ENCODE peak calls at places on chromosomes 2 and 18, in seven cellular contexts. One of them, this sample, is unnamed.
A peak's percentile ranks its signal among the peaks of the same experiment; 100 is the strongest.

GRCh38 chr2:76083248-76083647 is 372.5 kb upstream of the GCFC2 start:
- DNase-seq in esophagus squamous epithelium: no peak
- DNase-seq in neural crest cell: no peak
- DNase-seq in GM12865: no peak
- DNase-seq in PC-9: no peak
- DNase-seq in cardiac muscle cell: no peak
- DNase-seq in OCI-LY7: no peak
- DNase-seq in this sample: no peak

GRCh38 chr2:214103199-214104001 is 307.5 kb upstream of the VWC2L start:
- DNase-seq in GM12865: no peak
- DNase-seq in OCI-LY7: no peak
- DNase-seq in neural crest cell: no peak
- DNase-seq in PC-9: peak; percentile 59
- DNase-seq in esophagus squamous epithelium: no peak
- DNase-seq in cardiac muscle cell: no peak
- DNase-seq in this sample: no peak

GRCh38 chr2:88729061-88729745 is 37.7 kb downstream of the RPIA start:
- DNase-seq in OCI-LY7: no peak
- DNase-seq in cardiac muscle cell: no peak
- DNase-seq in PC-9: no peak
- DNase-seq in esophagus squamous epithelium: no peak
- DNase-seq in GM12865: no peak
- DNase-seq in neural crest cell: no peak
- DNase-seq in this sample: no peak

GRCh38 chr18:48514786-48515185 is 24.0 kb upstream of the CTIF start:
- DNase-seq in PC-9: no peak
- DNase-seq in GM12865: no peak
- DNase-seq in cardiac muscle cell: no peak
- DNase-seq in neural crest cell: no peak
- DNase-seq in OCI-LY7: no peak
- DNase-seq in esophagus squamous epithelium: no peak
- DNase-seq in this sample: no peak

GRCh38 chr2:129224022-129224421 is 755.4 kb upstream of the RAB6C start:
- DNase-seq in GM12865: no peak
- DNase-seq in PC-9: no peak
- DNase-seq in esophagus squamous epithelium: no peak
- DNase-seq in cardiac muscle cell: no peak
- DNase-seq in neural crest cell: no peak
- DNase-seq in OCI-LY7: no peak
- DNase-seq in this sample: no peak

GRCh38 chr18:28766721-28767120 is 589.8 kb upstream of the CDH2 start:
- DNase-seq in neural crest cell: no peak
- DNase-seq in PC-9: no peak
- DNase-seq in esophagus squamous epithelium: no peak
- DNase-seq in GM12865: no peak
- DNase-seq in cardiac muscle cell: no peak
- DNase-seq in OCI-LY7: no peak
- DNase-seq in this sample: no peak

GRCh38 chr2:65436825-65437221 is 4.4 kb upstream of the SPRED2 start:
- DNase-seq in neural crest cell: no peak
- DNase-seq in PC-9: peak; percentile 87
- DNase-seq in GM12865: peak; percentile 91
- DNase-seq in esophagus squamous epithelium: no peak
- DNase-seq in cardiac muscle cell: no peak
- DNase-seq in OCI-LY7: peak; percentile 69
- DNase-seq in this sample: peak; percentile 28

GRCh38 chr2:149993316-149993715 is 405.7 kb upstream of the MMADHC start:
- DNase-seq in neural crest cell: no peak
- DNase-seq in PC-9: no peak
- DNase-seq in cardiac muscle cell: no peak
- DNase-seq in OCI-LY7: no peak
- DNase-seq in GM12865: no peak
- DNase-seq in esophagus squamous epithelium: no peak
- DNase-seq in this sample: no peak

GRCh38 chr2:165876712-165877111 is 76.9 kb downstream of the TTC21B start:
- DNase-seq in esophagus squamous epithelium: no peak
- DNase-seq in PC-9: no peak
- DNase-seq in OCI-LY7: no peak
- DNase-seq in neural crest cell: no peak
- DNase-seq in GM12865: no peak
- DNase-seq in cardiac muscle cell: no peak
- DNase-seq in this sample: no peak

GRCh38 chr2:240209493-240209892 is 69.0 kb upstream of the OTOS start:
- DNase-seq in OCI-LY7: no peak
- DNase-seq in GM12865: no peak
- DNase-seq in neural crest cell: no peak
- DNase-seq in cardiac muscle cell: no peak
- DNase-seq in PC-9: peak; percentile 65
- DNase-seq in esophagus squamous epithelium: no peak
- DNase-seq in this sample: no peak

GRCh38 chr2:89833780-89834117 is 1142.3 kb downstream of the RPIA start:
- DNase-seq in OCI-LY7: no peak
- DNase-seq in GM12865: peak; percentile 34
- DNase-seq in cardiac muscle cell: no peak
- DNase-seq in neural crest cell: no peak
- DNase-seq in esophagus squamous epithelium: no peak
- DNase-seq in PC-9: peak; percentile 44
- DNase-seq in this sample: no peak

GRCh38 chr2:164954954-164955701 is at the start of gene SLC38A11:
- DNase-seq in GM12865: no peak
- DNase-seq in PC-9: no peak
- DNase-seq in OCI-LY7: no peak
- DNase-seq in esophagus squamous epithelium: no peak
- DNase-seq in cardiac muscle cell: no peak
- DNase-seq in neural crest cell: no peak
- DNase-seq in this sample: no peak

GRCh38 chr2:56191617-56192016 is 7.8 kb downstream of the CCDC85A start:
- DNase-seq in cardiac muscle cell: peak; percentile 45
- DNase-seq in OCI-LY7: peak; percentile 2
- DNase-seq in GM12865: peak; percentile 28
- DNase-seq in neural crest cell: no peak
- DNase-seq in esophagus squamous epithelium: no peak
- DNase-seq in PC-9: no peak
- DNase-seq in this sample: peak; percentile 56

GRCh38 chr2:80499095-80499494 is 194.5 kb upstream of the LRRTM1 start:
- DNase-seq in GM12865: peak; percentile 69
- DNase-seq in cardiac muscle cell: peak; percentile 75
- DNase-seq in esophagus squamous epithelium: no peak
- DNase-seq in neural crest cell: peak; percentile 18
- DNase-seq in PC-9: no peak
- DNase-seq in OCI-LY7: peak; percentile 13
- DNase-seq in this sample: peak; percentile 56

GRCh38 chr2:215784371-215784783 is 229.0 kb downstream of the MREG start:
- DNase-seq in GM12865: no peak
- DNase-seq in esophagus squamous epithelium: no peak
- DNase-seq in PC-9: no peak
- DNase-seq in OCI-LY7: no peak
- DNase-seq in cardiac muscle cell: peak; percentile 34
- DNase-seq in neural crest cell: no peak
- DNase-seq in this sample: no peak

GRCh38 chr2:109674894-109675534 is 60.9 kb downstream of the SOWAHC start:
- DNase-seq in neural crest cell: no peak
- DNase-seq in esophagus squamous epithelium: no peak
- DNase-seq in OCI-LY7: no peak
- DNase-seq in GM12865: no peak
- DNase-seq in PC-9: no peak
- DNase-seq in cardiac muscle cell: no peak
- DNase-seq in this sample: no peak

GRCh38 chr2:11750917-11751316 is 4.5 kb downstream of the LPIN1 start:
- DNase-seq in OCI-LY7: peak; percentile 21
- DNase-seq in esophagus squamous epithelium: no peak
- DNase-seq in GM12865: peak; percentile 55
- DNase-seq in cardiac muscle cell: no peak
- DNase-seq in neural crest cell: no peak
- DNase-seq in PC-9: peak; percentile 79
- DNase-seq in this sample: no peak

GRCh38 chr18:70469916-70470315 is 181.1 kb downstream of the SOCS6 start:
- DNase-seq in cardiac muscle cell: peak; percentile 27
- DNase-seq in neural crest cell: no peak
- DNase-seq in OCI-LY7: no peak
- DNase-seq in GM12865: no peak
- DNase-seq in PC-9: no peak
- DNase-seq in esophagus squamous epithelium: no peak
- DNase-seq in this sample: peak; percentile 18

GRCh38 chr2:38875227-38875575 is 533 bp downstream of the DHX57 start:
- DNase-seq in cardiac muscle cell: no peak
- DNase-seq in GM12865: no peak
- DNase-seq in neural crest cell: no peak
- DNase-seq in PC-9: no peak
- DNase-seq in OCI-LY7: no peak
- DNase-seq in esophagus squamous epithelium: no peak
- DNase-seq in this sample: no peak

GRCh38 chr2:83320053-83320452 is 1139.0 kb downstream of the SUCLG1 start:
- DNase-seq in OCI-LY7: no peak
- DNase-seq in PC-9: no peak
- DNase-seq in GM12865: no peak
- DNase-seq in esophagus squamous epithelium: no peak
- DNase-seq in cardiac muscle cell: no peak
- DNase-seq in neural crest cell: no peak
- DNase-seq in this sample: no peak

GRCh38 chr2:226023383-226023782 is 623.9 kb downstream of the NYAP2 start:
- DNase-seq in esophagus squamous epithelium: no peak
- DNase-seq in OCI-LY7: peak; percentile 3
- DNase-seq in neural crest cell: no peak
- DNase-seq in GM12865: no peak
- DNase-seq in cardiac muscle cell: no peak
- DNase-seq in PC-9: no peak
- DNase-seq in this sample: peak; percentile 27

DNA sequence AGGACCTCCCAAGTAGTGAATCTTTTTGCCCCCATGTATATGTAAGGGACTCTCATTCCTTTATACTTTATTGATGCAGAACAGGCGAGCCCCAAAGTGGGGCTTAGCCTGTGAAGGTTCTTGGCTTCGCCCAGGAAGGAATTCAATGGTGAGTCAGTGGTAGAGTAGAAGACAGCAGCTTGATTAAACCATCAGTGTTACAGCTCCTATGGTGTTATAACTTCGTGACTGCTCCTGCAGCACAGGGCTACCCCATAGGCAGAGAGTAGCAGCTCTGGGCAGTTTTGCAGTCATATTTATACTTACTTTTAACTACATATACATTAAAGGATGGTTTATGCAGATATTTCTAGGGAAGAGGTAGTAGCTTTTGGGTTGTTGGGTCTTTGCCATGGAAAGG is 11.0 kb downstream of the FAM171B start:
- DNase-seq in cardiac muscle cell: no peak
- DNase-seq in neural crest cell: no peak
- DNase-seq in esophagus squamous epithelium: no peak
- DNase-seq in PC-9: no peak
- DNase-seq in OCI-LY7: no peak
- DNase-seq in GM12865: no peak
- DNase-seq in this sample: no peak
- TF ChIP-seq CTCF in cardiac muscle cell: no peak
- TF ChIP-seq CTCF in neural crest cell: no peak
- TF ChIP-seq CTCF in esophagus squamous epithelium: no peak
- TF ChIP-seq CTCF in PC-9: no peak
- TF ChIP-seq CTCF in OCI-LY7: no peak
- TF ChIP-seq CTCF in GM12865: no peak
- TF ChIP-seq CTCF in this sample: no peak

GRCh38 chr2:156005531-156005930 is 327.0 kb downstream of the NR4A2 start:
- DNase-seq in GM12865: no peak
- DNase-seq in OCI-LY7: no peak
- DNase-seq in esophagus squamous epithelium: no peak
- DNase-seq in neural crest cell: no peak
- DNase-seq in cardiac muscle cell: no peak
- DNase-seq in PC-9: no peak
- DNase-seq in this sample: no peak

GRCh38 chr2:156004460-156004859 is 328.1 kb downstream of the NR4A2 start:
- DNase-seq in OCI-LY7: no peak
- DNase-seq in neural crest cell: no peak
- DNase-seq in PC-9: no peak
- DNase-seq in cardiac muscle cell: no peak
- DNase-seq in GM12865: no peak
- DNase-seq in esophagus squamous epithelium: no peak
- DNase-seq in this sample: no peak

GRCh38 chr2:156006721-156007618 is 325.6 kb downstream of the NR4A2 start:
- DNase-seq in neural crest cell: no peak
- DNase-seq in GM12865: no peak
- DNase-seq in OCI-LY7: no peak
- DNase-seq in PC-9: no peak
- DNase-seq in cardiac muscle cell: no peak
- DNase-seq in esophagus squamous epithelium: no peak
- DNase-seq in this sample: no peak

GRCh38 chr2:156003780-156004179 is 328.7 kb downstream of the NR4A2 start:
- DNase-seq in cardiac muscle cell: no peak
- DNase-seq in esophagus squamous epithelium: no peak
- DNase-seq in GM12865: no peak
- DNase-seq in neural crest cell: no peak
- DNase-seq in PC-9: no peak
- DNase-seq in OCI-LY7: no peak
- DNase-seq in this sample: no peak

GRCh38 chr2:156005999-156006712 is 326.4 kb downstream of the NR4A2 start:
- DNase-seq in PC-9: no peak
- DNase-seq in cardiac muscle cell: peak; percentile 2
- DNase-seq in GM12865: no peak
- DNase-seq in esophagus squamous epithelium: no peak
- DNase-seq in OCI-LY7: no peak
- DNase-seq in neural crest cell: no peak
- DNase-seq in this sample: no peak
- TF ChIP-seq CTCF in PC-9: no peak
- TF ChIP-seq CTCF in cardiac muscle cell: no peak
- TF ChIP-seq CTCF in GM12865: no peak
- TF ChIP-seq CTCF in esophagus squamous epithelium: no peak
- TF ChIP-seq CTCF in OCI-LY7: no peak
- TF ChIP-seq CTCF in neural crest cell: no peak
- TF ChIP-seq CTCF in this sample: peak; percentile 4

GRCh38 chr2:46564811-46565241 is 85.5 kb downstream of the TMEM247 start:
- DNase-seq in cardiac muscle cell: peak; percentile 95
- DNase-seq in OCI-LY7: peak; percentile 71
- DNase-seq in GM12865: no peak
- DNase-seq in neural crest cell: no peak
- DNase-seq in esophagus squamous epithelium: no peak
- DNase-seq in PC-9: no peak
- DNase-seq in this sample: no peak
- TF ChIP-seq CTCF in cardiac muscle cell: no peak
- TF ChIP-seq CTCF in OCI-LY7: peak; percentile 63
- TF ChIP-seq CTCF in GM12865: no peak
- TF ChIP-seq CTCF in neural crest cell: no peak
- TF ChIP-seq CTCF in esophagus squamous epithelium: no peak
- TF ChIP-seq CTCF in PC-9: no peak
- TF ChIP-seq CTCF in this sample: peak; percentile 23

DNA sequence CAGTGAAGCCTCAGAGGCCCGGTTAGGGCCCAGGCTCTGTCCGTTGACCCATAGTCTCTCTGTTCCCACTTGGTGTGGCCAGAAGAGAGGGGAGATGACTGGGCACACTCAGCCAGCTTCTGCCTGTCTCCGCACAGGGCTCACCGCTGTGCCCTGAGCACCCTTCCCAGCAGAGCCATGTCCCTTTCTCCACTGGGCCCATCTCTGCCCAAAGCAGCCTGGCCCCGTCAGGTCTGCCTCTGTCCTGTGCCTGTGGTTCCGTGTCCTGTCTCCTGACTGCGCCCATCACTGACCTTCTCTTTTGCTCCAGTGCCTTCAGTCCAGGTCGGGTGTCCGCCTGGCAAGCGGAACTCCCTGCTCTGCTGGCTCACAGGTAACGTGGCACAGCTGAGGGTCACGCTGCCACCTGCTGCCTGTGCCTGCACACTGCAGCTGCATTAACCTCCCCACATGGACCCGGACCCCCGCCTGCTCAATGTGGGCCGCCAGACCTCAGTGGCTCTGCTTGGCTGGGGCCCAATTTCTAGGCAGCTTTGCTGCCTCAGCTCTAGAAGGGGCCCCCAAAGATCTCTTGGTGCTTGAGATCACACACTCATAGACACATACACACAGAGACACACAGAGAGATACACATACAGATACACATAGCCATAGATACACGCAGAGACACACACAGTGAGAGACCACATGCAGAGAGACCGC is 15.2 kb upstream of the CNNM3 start:
- DNase-seq in OCI-LY7: peak; percentile 80
- DNase-seq in GM12865: peak; percentile 81
- DNase-seq in PC-9: peak; percentile 65
- DNase-seq in neural crest cell: peak; percentile 57
- DNase-seq in esophagus squamous epithelium: peak; percentile 13
- DNase-seq in cardiac muscle cell: peak; percentile 79
- DNase-seq in this sample: peak; percentile 80
- TF ChIP-seq CTCF in OCI-LY7: peak; percentile 89
- TF ChIP-seq CTCF in GM12865: peak; percentile 91
- TF ChIP-seq CTCF in PC-9: peak; percentile 97
- TF ChIP-seq CTCF in neural crest cell: peak; percentile 86
- TF ChIP-seq CTCF in esophagus squamous epithelium: peak; percentile 91
- TF ChIP-seq CTCF in cardiac muscle cell: peak; percentile 86
- TF ChIP-seq CTCF in this sample: peak; percentile 97